ENCODE peak calls at places on chromosome 13, in six cellular contexts. One of them, this sample, is unnamed. For H3K4me1 and H3K27me3, the result is how much of the 10 kb centered on the place peaks cover.

GRCh38 chr13:98503175-98504028 is 73.5 kb downstream of the STK24 start:
- DNase-seq in foreskin keratinocyte: no peak
- DNase-seq in naive thymus-derived CD4-positive, alpha-beta T cell: no peak
- DNase-seq in CD8-positive, alpha-beta memory T cell: no peak
- DNase-seq in gastrocnemius medialis: no peak
- DNase-seq in tibial artery: peak
- DNase-seq in this sample: peak

GRCh38 chr13:40132249-40132648 is 476.8 kb downstream of the COG6 start:
- DNase-seq in foreskin keratinocyte: no peak
- DNase-seq in naive thymus-derived CD4-positive, alpha-beta T cell: no peak
- DNase-seq in CD8-positive, alpha-beta memory T cell: no peak
- DNase-seq in gastrocnemius medialis: no peak
- DNase-seq in tibial artery: no peak
- DNase-seq in this sample: no peak

GRCh38 chr13:113053801-113054604 is 51.6 kb upstream of the F7 start:
- DNase-seq in foreskin keratinocyte: no peak
- DNase-seq in naive thymus-derived CD4-positive, alpha-beta T cell: no peak
- DNase-seq in CD8-positive, alpha-beta memory T cell: no peak
- DNase-seq in gastrocnemius medialis: no peak
- DNase-seq in tibial artery: no peak
- DNase-seq in this sample: no peak

GRCh38 chr13:20360041-20360491 is 127.9 kb upstream of the GJB6 start:
- DNase-seq in foreskin keratinocyte: peak
- DNase-seq in naive thymus-derived CD4-positive, alpha-beta T cell: no peak
- DNase-seq in CD8-positive, alpha-beta memory T cell: no peak
- DNase-seq in gastrocnemius medialis: no peak
- DNase-seq in tibial artery: no peak
- DNase-seq in this sample: no peak

GRCh38 chr13:44274838-44275237 is 98.8 kb upstream of the SERP2 start:
- DNase-seq in foreskin keratinocyte: no peak
- DNase-seq in naive thymus-derived CD4-positive, alpha-beta T cell: no peak
- DNase-seq in CD8-positive, alpha-beta memory T cell: no peak
- DNase-seq in gastrocnemius medialis: no peak
- DNase-seq in tibial artery: no peak
- DNase-seq in this sample: no peak

GRCh38 chr13:25864116-25864515 is 187.7 kb downstream of the SHISA2 start:
- DNase-seq in foreskin keratinocyte: no peak
- DNase-seq in naive thymus-derived CD4-positive, alpha-beta T cell: no peak
- DNase-seq in CD8-positive, alpha-beta memory T cell: no peak
- DNase-seq in gastrocnemius medialis: no peak
- DNase-seq in tibial artery: no peak
- DNase-seq in this sample: no peak

GRCh38 chr13:113538689-113539058 is 45.9 kb upstream of the TFDP1 start:
- DNase-seq in foreskin keratinocyte: no peak
- DNase-seq in naive thymus-derived CD4-positive, alpha-beta T cell: no peak
- DNase-seq in CD8-positive, alpha-beta memory T cell: no peak
- DNase-seq in gastrocnemius medialis: no peak
- DNase-seq in tibial artery: peak
- DNase-seq in this sample: no peak

GRCh38 chr13:91745962-91746361 is 347.5 kb downstream of the GPC5 start:
- DNase-seq in foreskin keratinocyte: no peak
- DNase-seq in naive thymus-derived CD4-positive, alpha-beta T cell: no peak
- DNase-seq in CD8-positive, alpha-beta memory T cell: no peak
- DNase-seq in gastrocnemius medialis: no peak
- DNase-seq in tibial artery: no peak
- DNase-seq in this sample: no peak

GRCh38 chr13:40484101-40484800 is 182.2 kb downstream of the FOXO1 start:
- DNase-seq in foreskin keratinocyte: no peak
- DNase-seq in naive thymus-derived CD4-positive, alpha-beta T cell: no peak
- DNase-seq in CD8-positive, alpha-beta memory T cell: no peak
- DNase-seq in gastrocnemius medialis: no peak
- DNase-seq in tibial artery: no peak
- DNase-seq in this sample: no peak

GRCh38 chr13:36818483-36819063 is 449 bp upstream of the RFXAP start:
- DNase-seq in foreskin keratinocyte: no peak
- DNase-seq in naive thymus-derived CD4-positive, alpha-beta T cell: no peak
- DNase-seq in CD8-positive, alpha-beta memory T cell: no peak
- DNase-seq in gastrocnemius medialis: no peak
- DNase-seq in tibial artery: no peak
- DNase-seq in this sample: no peak

GRCh38 chr13:59450218-59450617 is 713.5 kb downstream of the DIAPH3 start:
- DNase-seq in foreskin keratinocyte: no peak
- DNase-seq in naive thymus-derived CD4-positive, alpha-beta T cell: no peak
- DNase-seq in CD8-positive, alpha-beta memory T cell: no peak
- DNase-seq in gastrocnemius medialis: no peak
- DNase-seq in tibial artery: no peak
- DNase-seq in this sample: no peak

GRCh38 chr13:33610471-33611015 is 207.4 kb upstream of the RFC3 start:
- DNase-seq in foreskin keratinocyte: no peak
- DNase-seq in naive thymus-derived CD4-positive, alpha-beta T cell: peak
- DNase-seq in CD8-positive, alpha-beta memory T cell: peak
- DNase-seq in gastrocnemius medialis: peak
- DNase-seq in tibial artery: peak
- DNase-seq in this sample: peak

GRCh38 chr13:51152713-51153112 is 41.6 kb upstream of the C13orf42 start:
- DNase-seq in foreskin keratinocyte: no peak
- DNase-seq in naive thymus-derived CD4-positive, alpha-beta T cell: no peak
- DNase-seq in CD8-positive, alpha-beta memory T cell: no peak
- DNase-seq in gastrocnemius medialis: no peak
- DNase-seq in tibial artery: no peak
- DNase-seq in this sample: no peak

GRCh38 chr13:85601526-85601925 is 197.7 kb downstream of the SLITRK6 start:
- DNase-seq in foreskin keratinocyte: no peak
- DNase-seq in naive thymus-derived CD4-positive, alpha-beta T cell: no peak
- DNase-seq in CD8-positive, alpha-beta memory T cell: no peak
- DNase-seq in gastrocnemius medialis: no peak
- DNase-seq in tibial artery: no peak
- DNase-seq in this sample: no peak

GRCh38 chr13:98537740-98538139 is 39.2 kb downstream of the STK24 start:
- DNase-seq in foreskin keratinocyte: no peak
- DNase-seq in naive thymus-derived CD4-positive, alpha-beta T cell: no peak
- DNase-seq in CD8-positive, alpha-beta memory T cell: no peak
- DNase-seq in gastrocnemius medialis: no peak
- DNase-seq in tibial artery: no peak
- DNase-seq in this sample: no peak

GRCh38 chr13:52405767-52406494 is at the start of gene THSD1:
- DNase-seq in foreskin keratinocyte: peak
- DNase-seq in naive thymus-derived CD4-positive, alpha-beta T cell: no peak
- DNase-seq in CD8-positive, alpha-beta memory T cell: no peak
- DNase-seq in gastrocnemius medialis: peak
- DNase-seq in tibial artery: peak
- DNase-seq in this sample: no peak

GRCh38 chr13:53138369-53139036 is 109.9 kb downstream of the OLFM4 start:
- DNase-seq in foreskin keratinocyte: no peak
- DNase-seq in naive thymus-derived CD4-positive, alpha-beta T cell: no peak
- DNase-seq in CD8-positive, alpha-beta memory T cell: no peak
- DNase-seq in gastrocnemius medialis: peak
- DNase-seq in tibial artery: no peak
- DNase-seq in this sample: peak

GRCh38 chr13:23579072-23579885 is 9.1 kb downstream of the TNFRSF19 start:
- DNase-seq in foreskin keratinocyte: peak
- DNase-seq in naive thymus-derived CD4-positive, alpha-beta T cell: peak
- DNase-seq in CD8-positive, alpha-beta memory T cell: peak
- DNase-seq in gastrocnemius medialis: peak
- DNase-seq in tibial artery: peak
- DNase-seq in this sample: peak
- H3K4me1 ChIP-seq in foreskin keratinocyte: under half
- H3K4me1 ChIP-seq in naive thymus-derived CD4-positive, alpha-beta T cell: under half
- H3K4me1 ChIP-seq in CD8-positive, alpha-beta memory T cell: under half
- H3K4me1 ChIP-seq in gastrocnemius medialis: under half
- H3K4me1 ChIP-seq in tibial artery: under half
- H3K4me1 ChIP-seq in this sample: under half

GRCh38 chr13:87675851-87676250 is 4.7 kb downstream of the SLITRK5 start:
- DNase-seq in foreskin keratinocyte: no peak
- DNase-seq in naive thymus-derived CD4-positive, alpha-beta T cell: no peak
- DNase-seq in CD8-positive, alpha-beta memory T cell: no peak
- DNase-seq in gastrocnemius medialis: no peak
- DNase-seq in tibial artery: no peak
- DNase-seq in this sample: no peak

GRCh38 chr13:87671031-87671823 is at the start of gene SLITRK5:
- DNase-seq in foreskin keratinocyte: peak
- DNase-seq in naive thymus-derived CD4-positive, alpha-beta T cell: peak
- DNase-seq in CD8-positive, alpha-beta memory T cell: no peak
- DNase-seq in gastrocnemius medialis: peak
- DNase-seq in tibial artery: peak
- DNase-seq in this sample: peak

GRCh38 chr13:87674143-87674772 is 3.1 kb downstream of the SLITRK5 start:
- DNase-seq in foreskin keratinocyte: peak
- DNase-seq in naive thymus-derived CD4-positive, alpha-beta T cell: no peak
- DNase-seq in CD8-positive, alpha-beta memory T cell: no peak
- DNase-seq in gastrocnemius medialis: no peak
- DNase-seq in tibial artery: no peak
- DNase-seq in this sample: no peak

GRCh38 chr13:87669379-87669978 is 1.7 kb upstream of the SLITRK5 start:
- DNase-seq in foreskin keratinocyte: peak
- DNase-seq in naive thymus-derived CD4-positive, alpha-beta T cell: no peak
- DNase-seq in CD8-positive, alpha-beta memory T cell: no peak
- DNase-seq in gastrocnemius medialis: no peak
- DNase-seq in tibial artery: no peak
- DNase-seq in this sample: no peak

GRCh38 chr13:87671824-87672603 is 843 bp downstream of the SLITRK5 start:
- DNase-seq in foreskin keratinocyte: no peak
- DNase-seq in naive thymus-derived CD4-positive, alpha-beta T cell: no peak
- DNase-seq in CD8-positive, alpha-beta memory T cell: no peak
- DNase-seq in gastrocnemius medialis: no peak
- DNase-seq in tibial artery: peak
- DNase-seq in this sample: peak
- H3K27me3 ChIP-seq in foreskin keratinocyte: under half
- H3K27me3 ChIP-seq in naive thymus-derived CD4-positive, alpha-beta T cell: under half
- H3K27me3 ChIP-seq in CD8-positive, alpha-beta memory T cell: under half
- H3K27me3 ChIP-seq in gastrocnemius medialis: half or more
- H3K27me3 ChIP-seq in tibial artery: half or more
- H3K27me3 ChIP-seq in this sample: under half

GRCh38 chr13:27601208-27601607 is 19.1 kb downstream of the LNX2 start:
- DNase-seq in foreskin keratinocyte: no peak
- DNase-seq in naive thymus-derived CD4-positive, alpha-beta T cell: no peak
- DNase-seq in CD8-positive, alpha-beta memory T cell: no peak
- DNase-seq in gastrocnemius medialis: no peak
- DNase-seq in tibial artery: no peak
- DNase-seq in this sample: no peak
- H3K4me1 ChIP-seq in foreskin keratinocyte: under half
- H3K4me1 ChIP-seq in naive thymus-derived CD4-positive, alpha-beta T cell: under half
- H3K4me1 ChIP-seq in CD8-positive, alpha-beta memory T cell: under half
- H3K4me1 ChIP-seq in gastrocnemius medialis: half or more
- H3K4me1 ChIP-seq in tibial artery: under half
- H3K4me1 ChIP-seq in this sample: under half

GRCh38 chr13:94778986-94779385 is 66.6 kb upstream of the SOX21 start:
- DNase-seq in foreskin keratinocyte: no peak
- DNase-seq in naive thymus-derived CD4-positive, alpha-beta T cell: no peak
- DNase-seq in CD8-positive, alpha-beta memory T cell: no peak
- DNase-seq in gastrocnemius medialis: no peak
- DNase-seq in tibial artery: no peak
- DNase-seq in this sample: no peak

GRCh38 chr13:94776956-94777355 is 64.6 kb upstream of the SOX21 start:
- DNase-seq in foreskin keratinocyte: no peak
- DNase-seq in naive thymus-derived CD4-positive, alpha-beta T cell: no peak
- DNase-seq in CD8-positive, alpha-beta memory T cell: no peak
- DNase-seq in gastrocnemius medialis: no peak
- DNase-seq in tibial artery: no peak
- DNase-seq in this sample: no peak

GRCh38 chr13:94780421-94780820 is 68.1 kb upstream of the SOX21 start:
- DNase-seq in foreskin keratinocyte: no peak
- DNase-seq in naive thymus-derived CD4-positive, alpha-beta T cell: no peak
- DNase-seq in CD8-positive, alpha-beta memory T cell: no peak
- DNase-seq in gastrocnemius medialis: no peak
- DNase-seq in tibial artery: no peak
- DNase-seq in this sample: no peak

GRCh38 chr13:94776300-94776699 is 64.0 kb upstream of the SOX21 start:
- DNase-seq in foreskin keratinocyte: no peak
- DNase-seq in naive thymus-derived CD4-positive, alpha-beta T cell: no peak
- DNase-seq in CD8-positive, alpha-beta memory T cell: no peak
- DNase-seq in gastrocnemius medialis: no peak
- DNase-seq in tibial artery: no peak
- DNase-seq in this sample: no peak

DNA sequence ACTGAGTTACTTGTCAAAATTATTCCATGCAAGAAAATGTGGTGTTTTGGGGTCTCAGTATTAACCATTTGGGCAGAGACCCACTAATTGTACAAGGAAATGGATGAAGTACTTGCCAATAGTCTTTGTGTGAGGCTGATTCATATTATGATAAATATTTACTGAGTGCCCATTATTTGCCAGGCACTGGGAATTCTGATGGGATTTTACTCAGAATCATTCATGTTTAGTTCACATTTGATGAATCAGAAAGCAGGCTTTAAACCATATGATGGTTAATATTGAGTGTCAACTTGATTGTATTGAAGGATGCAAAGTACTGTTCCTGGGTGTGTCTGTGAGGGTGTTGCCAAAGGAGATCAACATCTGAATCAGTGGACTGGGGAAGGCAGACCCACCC is 66.2 kb upstream of the SOX21 start:
- DNase-seq in foreskin keratinocyte: no peak
- DNase-seq in naive thymus-derived CD4-positive, alpha-beta T cell: no peak
- DNase-seq in CD8-positive, alpha-beta memory T cell: no peak
- DNase-seq in gastrocnemius medialis: no peak
- DNase-seq in tibial artery: no peak
- DNase-seq in this sample: no peak
- H3K27me3 ChIP-seq in foreskin keratinocyte: under half
- H3K27me3 ChIP-seq in naive thymus-derived CD4-positive, alpha-beta T cell: under half
- H3K27me3 ChIP-seq in CD8-positive, alpha-beta memory T cell: under half
- H3K27me3 ChIP-seq in gastrocnemius medialis: under half
- H3K27me3 ChIP-seq in tibial artery: under half
- H3K27me3 ChIP-seq in this sample: under half

DNA sequence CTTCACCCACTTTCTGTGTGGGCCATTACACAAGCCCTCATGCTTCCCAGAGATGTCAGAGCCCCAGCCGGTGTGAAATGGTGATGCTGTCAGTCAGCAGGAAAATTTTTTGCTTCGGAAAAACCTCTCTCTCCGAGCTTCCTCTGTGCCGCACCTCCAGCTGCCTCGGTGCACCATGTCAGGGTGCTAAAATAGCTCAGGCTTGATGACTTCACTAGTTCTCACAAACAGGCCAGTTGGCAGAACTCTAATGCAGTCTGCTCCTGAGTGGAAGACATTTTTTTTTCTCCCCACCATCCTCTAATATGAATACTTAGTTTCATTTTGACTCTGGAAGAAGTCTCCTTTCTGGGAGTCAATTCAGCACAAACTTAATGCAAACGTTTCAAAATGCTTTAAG is 71.3 kb downstream of the KLF12 start:
- DNase-seq in foreskin keratinocyte: no peak
- DNase-seq in naive thymus-derived CD4-positive, alpha-beta T cell: no peak
- DNase-seq in CD8-positive, alpha-beta memory T cell: peak
- DNase-seq in gastrocnemius medialis: peak
- DNase-seq in tibial artery: peak
- DNase-seq in this sample: peak
- H3K4me1 ChIP-seq in foreskin keratinocyte: under half
- H3K4me1 ChIP-seq in naive thymus-derived CD4-positive, alpha-beta T cell: half or more
- H3K4me1 ChIP-seq in CD8-positive, alpha-beta memory T cell: half or more
- H3K4me1 ChIP-seq in gastrocnemius medialis: under half
- H3K4me1 ChIP-seq in tibial artery: under half
- H3K4me1 ChIP-seq in this sample: under half

DNA sequence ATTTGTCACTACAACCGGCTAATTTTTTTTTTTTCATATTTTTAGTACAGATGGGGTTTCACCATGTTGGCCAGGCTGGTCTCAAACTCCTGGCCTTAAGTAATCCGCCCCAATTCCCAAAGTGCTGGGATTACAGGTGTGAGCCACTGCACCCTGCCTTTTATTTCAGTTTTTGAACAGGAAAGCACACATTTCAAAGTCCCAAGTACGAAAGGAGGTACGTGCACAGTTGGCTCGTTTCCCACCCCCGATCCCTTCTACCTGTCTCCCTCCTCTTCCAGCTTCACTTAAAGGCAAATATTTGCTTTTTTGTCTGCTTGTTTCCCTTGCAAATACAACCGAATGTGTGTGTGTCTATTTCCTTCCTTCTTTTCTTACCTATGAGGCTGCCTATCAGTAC is 30.5 kb downstream of the ZIC5 start:
- DNase-seq in foreskin keratinocyte: no peak
- DNase-seq in naive thymus-derived CD4-positive, alpha-beta T cell: no peak
- DNase-seq in CD8-positive, alpha-beta memory T cell: no peak
- DNase-seq in gastrocnemius medialis: no peak
- DNase-seq in tibial artery: peak
- DNase-seq in this sample: no peak
- H3K27me3 ChIP-seq in foreskin keratinocyte: under half
- H3K27me3 ChIP-seq in naive thymus-derived CD4-positive, alpha-beta T cell: under half
- H3K27me3 ChIP-seq in CD8-positive, alpha-beta memory T cell: under half
- H3K27me3 ChIP-seq in gastrocnemius medialis: under half
- H3K27me3 ChIP-seq in tibial artery: under half
- H3K27me3 ChIP-seq in this sample: half or more

This sample was measured in SJSA1.